ENCODE peak calls at places on chromosomes 4 and X, in six cellular contexts. R, I, E, B, V and J are unnamed samples.

GRCh38 chrX:2875798-2876399 is 47.2 kb downstream of the GYG2 start:
- DNase-seq in R (no peak), I (peak), E (no peak), B (no peak), V (peak), J (no peak)

GRCh38 chr4:153542835-153543234 is 76.7 kb downstream of the TMEM131L start:
- DNase-seq in R (no peak), I (no peak), E (no peak), B (no peak), V (no peak), J (no peak)

GRCh38 chr4:67614186-67614585 is 55.7 kb downstream of the STAP1 start:
- DNase-seq in R (no peak), I (no peak), E (no peak), B (no peak), V (no peak), J (no peak)

GRCh38 chrX:130165181-130165702 is 399 bp downstream of the AIFM1 start:
- DNase-seq in R (no peak), I (peak), E (peak), B (no peak), V (no peak), J (peak)

GRCh38 chr4:107018336-107018735 is 17.8 kb downstream of the DKK2 start:
- DNase-seq in R (no peak), I (no peak), E (no peak), B (no peak), V (no peak), J (no peak)

GRCh38 chr4:43242611-43243010 is 350.1 kb downstream of the GRXCR1 start:
- DNase-seq in R (peak), I (peak), E (no peak), B (no peak), V (peak), J (no peak)

GRCh38 chr4:110945600-110945999 is 322.7 kb upstream of the PITX2 start:
- DNase-seq in R (no peak), I (no peak), E (no peak), B (no peak), V (no peak), J (no peak)

GRCh38 chrX:15853586-15854079 is 980 bp downstream of the AP1S2 start:
- DNase-seq in R (no peak), I (peak), E (no peak), B (peak), V (no peak), J (no peak)

GRCh38 chrX:39779952-39780783 is 317.6 kb downstream of the BCOR start:
- DNase-seq in R (no peak), I (no peak), E (no peak), B (no peak), V (no peak), J (no peak)

GRCh38 chr4:147655639-147656038 is 28.3 kb downstream of the PRMT9 start:
- DNase-seq in R (no peak), I (no peak), E (no peak), B (no peak), V (no peak), J (no peak)

GRCh38 chr4:20256381-20256881 is 4.7 kb downstream of the SLIT2 start:
- DNase-seq in R (no peak), I (no peak), E (no peak), B (no peak), V (no peak), J (no peak)

GRCh38 chr4:139559692-139560091 is 3.7 kb upstream of the SETD7 start:
- DNase-seq in R (no peak), I (no peak), E (no peak), B (no peak), V (no peak), J (no peak)

GRCh38 chrX:126820700-126821420 is 1.3 kb downstream of the PRR32 start:
- DNase-seq in R (no peak), I (no peak), E (no peak), B (no peak), V (no peak), J (no peak)

DNA sequence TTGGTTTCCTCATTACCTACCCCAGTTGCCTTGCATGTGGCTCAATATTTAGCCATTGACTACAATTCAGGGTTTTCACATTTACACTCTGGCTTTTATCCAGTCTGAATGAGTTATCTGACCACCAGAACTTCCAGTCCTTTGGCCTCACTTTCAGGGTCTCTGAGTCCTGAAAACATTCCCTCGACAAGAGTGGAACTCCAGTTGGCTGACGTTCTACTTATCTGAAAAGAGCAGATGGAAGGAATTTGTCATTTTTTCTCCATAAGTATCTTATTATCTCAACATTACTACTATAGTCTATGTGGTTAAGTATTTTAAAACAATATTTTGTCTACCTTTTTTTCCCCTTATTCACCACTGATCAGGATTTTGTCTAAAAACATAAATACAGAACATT is 5.2 kb upstream of the CASP6 start:
- DNase-seq in R (no peak), I (no peak), E (no peak), B (no peak), V (no peak), J (no peak)
- TF ChIP-seq CTCF in R (no peak), I (no peak), E (no peak), B (no peak), V (no peak), J (no peak)

DNA sequence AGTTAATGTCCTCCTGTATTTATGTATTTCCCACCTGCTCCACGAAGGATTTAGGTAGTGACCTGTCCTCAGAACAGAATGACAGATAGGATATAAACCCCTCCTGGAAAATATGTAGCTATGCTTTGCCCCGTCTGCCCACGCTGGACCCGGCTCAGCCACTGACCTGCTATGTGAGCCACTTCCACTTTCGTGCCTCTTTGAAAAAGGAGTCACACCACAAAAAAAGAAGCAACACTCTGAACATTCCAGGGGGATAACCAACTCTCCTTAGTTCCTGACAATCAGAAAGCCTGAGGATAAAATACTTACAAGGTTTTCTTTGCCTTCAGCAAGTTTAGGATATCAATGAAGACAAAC is 11.1 kb downstream of the ACSL1 start:
- DNase-seq in R (no peak), I (no peak), E (peak), B (no peak), V (no peak), J (no peak)
- H3K4me3 ChIP-seq in R (peak), I (no peak), E (no peak), B (no peak), V (no peak), J (peak)

GRCh38 chr4:5710065-5710961 is 688 bp upstream of the EVC start:
- DNase-seq in R (peak), I (no peak), E (no peak), B (no peak), V (no peak), J (peak)
- TF ChIP-seq CTCF in R (peak), I (peak), E (peak), B (peak), V (peak), J (peak)

DNA sequence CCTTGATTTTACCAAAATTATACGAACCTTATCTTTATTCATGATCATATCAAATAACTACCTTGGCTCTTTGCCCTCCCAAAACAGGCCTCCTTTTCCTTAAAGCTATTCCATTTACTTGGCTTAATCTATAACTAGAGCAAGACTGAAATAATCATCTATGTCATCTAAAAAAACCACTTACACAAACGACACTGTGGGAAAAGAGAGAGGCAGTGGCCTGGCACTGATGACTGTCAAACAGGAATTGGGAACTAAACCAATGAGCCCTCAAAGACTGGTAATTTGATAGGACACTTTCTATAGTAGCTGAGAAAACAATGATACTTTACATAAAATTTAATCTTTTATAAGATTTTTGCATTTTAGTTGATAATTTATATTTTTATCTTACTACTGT is 11.7 kb upstream of the PTPN13 start:
- DNase-seq in R (peak), I (no peak), E (no peak), B (no peak), V (no peak), J (peak)
- H3K4me3 ChIP-seq in R (no peak), I (no peak), E (no peak), B (no peak), V (peak), J (no peak)

DNA sequence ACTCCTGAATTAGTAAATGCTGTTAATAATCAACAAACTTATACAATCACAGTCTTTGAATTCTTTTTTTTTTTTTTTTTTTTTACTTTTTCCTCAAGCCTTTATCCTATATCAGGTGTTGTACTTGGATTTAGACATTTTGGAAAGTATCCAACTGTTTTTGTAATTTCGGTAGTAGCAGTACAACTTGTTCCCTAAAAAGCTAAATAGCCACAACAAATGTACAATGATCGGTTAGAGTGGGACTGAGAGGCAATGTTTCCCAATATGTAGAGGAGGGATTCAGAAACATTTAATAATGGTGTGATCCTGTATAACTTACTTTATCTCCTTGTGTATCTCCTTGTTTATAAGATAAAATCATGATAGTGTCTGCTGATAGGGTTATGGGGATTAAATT is 343.1 kb downstream of the GRID2 start:
- DNase-seq in R (no peak), I (no peak), E (no peak), B (no peak), V (no peak), J (no peak)
- TF ChIP-seq CTCF in R (no peak), I (no peak), E (no peak), B (no peak), V (no peak), J (no peak)